ENCODE peak calls at places on chromosomes 2 and 18, in six cellular contexts. T is cardiac fibroblast, B is gastrocnemius medialis, J is fibroblast of pulmonary artery, N is thoracic aorta, S is fibroblast of lung. I is an unnamed sample.

GRCh38 chr2:167862296-167862695 is 385.1 kb downstream of the STK39 start:
- DNase-seq in T (no peak), B (no peak), J (no peak), N (no peak), S (no peak), I (no peak)

GRCh38 chr2:173716458-173717052 is 248.6 kb downstream of the SP3 start:
- DNase-seq in T (no peak), B (no peak), J (no peak), N (no peak), S (peak), I (no peak)

GRCh38 chr2:101012054-101012705 is 10.1 kb downstream of the RPL31 start:
- DNase-seq in T (no peak), B (no peak), J (no peak), N (no peak), S (no peak), I (peak)

GRCh38 chr18:78542204-78542603 is 437.4 kb upstream of the SALL3 start:
- DNase-seq in T (peak), B (no peak), J (no peak), N (no peak), S (no peak), I (no peak)

GRCh38 chr2:199160677-199161465 is 296.9 kb downstream of the SATB2 start:
- DNase-seq in T (peak), B (no peak), J (peak), N (no peak), S (peak), I (peak)

GRCh38 chr2:46297546-46298271 is 502 bp downstream of the EPAS1 start:
- DNase-seq in T (no peak), B (peak), J (peak), N (no peak), S (no peak), I (no peak)

GRCh38 chr2:48210189-48210588 is 303.9 kb upstream of the FBXO11 start:
- DNase-seq in T (no peak), B (no peak), J (no peak), N (no peak), S (no peak), I (no peak)

GRCh38 chr2:10269711-10270610 is 32.7 kb upstream of the HPCAL1 start:
- DNase-seq in T (no peak), B (peak), J (no peak), N (no peak), S (no peak), I (no peak)

GRCh38 chr2:38653715-38654494 is 12.0 kb upstream of the GALM start:
- DNase-seq in T (no peak), B (no peak), J (no peak), N (no peak), S (peak), I (no peak)

GRCh38 chr18:23099621-23100020 is 35.7 kb upstream of the CABLES1 start:
- DNase-seq in T (no peak), B (no peak), J (no peak), N (no peak), S (peak), I (no peak)

GRCh38 chr2:177245010-177245422 is 19.5 kb downstream of the NFE2L2 start:
- DNase-seq in T (peak), B (no peak), J (peak), N (no peak), S (peak), I (peak)

GRCh38 chr2:40725040-40725439 is 273.1 kb upstream of the SLC8A1 start:
- DNase-seq in T (no peak), B (no peak), J (no peak), N (no peak), S (no peak), I (no peak)

GRCh38 chr2:12326449-12327190 is 390.1 kb upstream of the TRIB2 start:
- DNase-seq in T (no peak), B (no peak), J (no peak), N (no peak), S (no peak), I (no peak)

GRCh38 chr2:77823028-77823427 is 300.9 kb upstream of the LRRTM4 start:
- DNase-seq in T (no peak), B (no peak), J (no peak), N (no peak), S (no peak), I (no peak)

GRCh38 chr2:195472835-195473234 is 184.2 kb upstream of the SLC39A10 start:
- DNase-seq in T (no peak), B (no peak), J (no peak), N (no peak), S (no peak), I (no peak)

GRCh38 chr2:238786792-238787490 is 60.9 kb upstream of the TWIST2 start:
- DNase-seq in T (no peak), B (no peak), J (no peak), N (no peak), S (no peak), I (peak)

GRCh38 chr2:18413794-18414396 is 146.6 kb downstream of the RDH14 start:
- DNase-seq in T (peak), B (peak), J (peak), N (no peak), S (peak), I (peak)

GRCh38 chr2:153912798-153913396 is 41.2 kb downstream of the GALNT13 start:
- DNase-seq in T (no peak), B (no peak), J (no peak), N (no peak), S (no peak), I (no peak)

GRCh38 chr2:200742426-200742825 is 69.3 kb upstream of the BZW1 start:
- DNase-seq in T (peak), B (peak), J (peak), N (no peak), S (peak), I (peak)

GRCh38 chr2:197879844-197880408 is 75.5 kb downstream of the PLCL1 start:
- DNase-seq in T (peak), B (no peak), J (no peak), N (no peak), S (no peak), I (peak)

GRCh38 chr2:239114119-239114581 is 266.3 kb downstream of the TWIST2 start:
- DNase-seq in T (peak), B (no peak), J (peak), N (no peak), S (peak), I (no peak)

GRCh38 chr2:101619191-101619591 is 78.3 kb upstream of the MAP4K4 start:
- DNase-seq in T (peak), B (peak), J (no peak), N (no peak), S (peak), I (peak)

GRCh38 chr2:68278169-68278568 is 25.8 kb upstream of the PPP3R1 start:
- DNase-seq in T (no peak), B (no peak), J (no peak), N (no peak), S (no peak), I (no peak)

GRCh38 chr2:621303-622099 is 55.7 kb downstream of the TMEM18 start:
- DNase-seq in T (no peak), B (no peak), J (no peak), N (no peak), S (no peak), I (no peak)

GRCh38 chr2:189483571-189484415 is 42.5 kb downstream of the WDR75 start:
- DNase-seq in T (no peak), B (no peak), J (no peak), N (no peak), S (no peak), I (no peak)

GRCh38 chr2:173401716-173402326 is 47.1 kb downstream of the CDCA7 start:
- DNase-seq in T (no peak), B (no peak), J (no peak), N (no peak), S (peak), I (peak)

GRCh38 chr2:191740016-191740419 is 62.1 kb downstream of the NABP1 start:
- DNase-seq in T (no peak), B (no peak), J (no peak), N (no peak), S (peak), I (peak)

GRCh38 chr2:175233135-175233719 is 51.7 kb upstream of the ATP5MC3 start:
- DNase-seq in T (peak), B (no peak), J (peak), N (no peak), S (peak), I (peak)

GRCh38 chr2:71530246-71530986 is 77.1 kb downstream of the DYSF start:
- DNase-seq in T (peak), B (peak), J (peak), N (no peak), S (peak), I (peak)

GRCh38 chr2:105188343-105188742 is 53.2 kb upstream of the GPR45 start:
- DNase-seq in T (no peak), B (no peak), J (no peak), N (no peak), S (no peak), I (no peak)

GRCh38 chr2:241271641-241272297 is 43.7 kb downstream of the HDLBP start:
- DNase-seq in T (peak), B (peak), J (peak), N (peak), S (peak), I (peak)

GRCh38 chr2:241269707-241270520 is 45.6 kb downstream of the HDLBP start:
- DNase-seq in T (no peak), B (no peak), J (no peak), N (no peak), S (no peak), I (no peak)

GRCh38 chr2:241272298-241272721 is 43.2 kb downstream of the HDLBP start:
- DNase-seq in T (peak), B (no peak), J (peak), N (no peak), S (peak), I (no peak)

GRCh38 chr2:241268716-241269445 is 46.6 kb downstream of the HDLBP start:
- DNase-seq in T (no peak), B (no peak), J (no peak), N (no peak), S (peak), I (peak)

GRCh38 chr2:241270531-241270930 is 44.9 kb downstream of the HDLBP start:
- DNase-seq in T (no peak), B (no peak), J (no peak), N (no peak), S (no peak), I (no peak)
- H3K4me3 ChIP-seq in T (peak), B (no peak), J (peak), N (peak), S (peak), I (peak)

GRCh38 chr2:119407430-119408220 is 24.0 kb upstream of the TMEM37 start:
- DNase-seq in T (peak), B (no peak), J (peak), N (no peak), S (peak), I (peak)
- TF ChIP-seq CTCF in T (peak), B (peak), J (peak), N (peak), S (peak), I (peak)

DNA sequence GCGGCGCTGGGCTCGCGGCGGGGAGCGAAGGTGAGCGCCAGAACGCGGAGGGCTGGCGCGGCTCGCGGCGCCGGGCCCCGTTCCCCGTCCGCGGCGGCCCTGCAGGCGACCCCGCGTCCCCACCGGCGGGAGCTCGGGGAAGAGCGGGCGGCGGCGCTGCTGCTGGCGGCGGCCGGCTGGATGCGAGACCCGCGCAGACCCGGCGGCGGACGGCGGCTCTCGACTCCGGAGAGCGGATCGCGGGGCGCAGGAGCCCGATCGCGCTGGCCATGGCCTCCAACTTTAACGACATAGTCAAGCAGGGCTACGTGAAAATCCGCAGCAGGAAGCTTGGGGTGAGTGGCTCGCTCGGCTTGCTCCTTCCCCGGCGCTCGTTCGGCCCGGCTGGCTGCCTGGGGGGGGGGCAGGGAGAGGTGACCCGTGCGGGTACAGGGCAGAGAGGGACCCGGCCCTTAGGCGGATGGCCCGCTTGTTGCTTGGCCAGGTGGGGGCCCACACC is 337 bp downstream of the DOK6 start:
- DNase-seq in T (peak), B (no peak), J (peak), N (no peak), S (peak), I (peak)
- H3K4me3 ChIP-seq in T (peak), B (peak), J (peak), N (peak), S (peak), I (peak)

GRCh38 chr2:72815655-72816268 is 10.1 kb downstream of the EXOC6B start:
- DNase-seq in T (peak), B (no peak), J (peak), N (no peak), S (no peak), I (no peak)
- TF ChIP-seq CTCF in T (no peak), B (no peak), J (no peak), N (no peak), S (no peak), I (no peak)

DNA sequence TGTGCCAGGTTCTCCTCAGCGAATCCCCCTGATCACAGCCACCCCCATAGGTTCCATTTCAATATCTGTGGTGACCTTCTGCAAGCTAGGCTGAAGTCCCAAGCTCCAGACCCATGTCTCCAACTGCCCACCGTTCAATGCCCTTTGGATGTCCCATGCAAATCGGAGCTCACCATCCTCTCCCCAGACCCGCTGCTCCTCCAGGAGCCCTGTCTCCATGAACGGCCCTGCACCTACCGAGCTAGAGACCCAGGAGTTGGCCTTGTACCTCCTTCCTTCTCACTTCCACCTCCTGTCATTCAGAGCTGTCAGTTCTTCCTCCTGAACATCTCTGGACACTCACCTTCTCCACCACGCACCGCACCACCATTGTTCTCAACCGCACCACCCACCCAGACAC is 1.0 kb upstream of the FAHD2A start:
- DNase-seq in T (no peak), B (no peak), J (no peak), N (no peak), S (no peak), I (no peak)
- H3K4me3 ChIP-seq in T (peak), B (peak), J (peak), N (peak), S (peak), I (peak)

GRCh38 chr2:207115715-207116364 is 49.9 kb downstream of the KLF7 start:
- DNase-seq in T (peak), B (peak), J (peak), N (no peak), S (no peak), I (peak)
- TF ChIP-seq CTCF in T (peak), B (no peak), J (peak), N (peak), S (peak), I (peak)

GRCh38 chr2:161488879-161489278 is 72.8 kb downstream of the TBR1 start:
- DNase-seq in T (no peak), B (no peak), J (no peak), N (no peak), S (no peak), I (no peak)

GRCh38 chr2:161481619-161482018 is 65.5 kb downstream of the TBR1 start:
- DNase-seq in T (no peak), B (no peak), J (no peak), N (no peak), S (no peak), I (no peak)

GRCh38 chr2:161484061-161484460 is 68.0 kb downstream of the TBR1 start:
- DNase-seq in T (no peak), B (no peak), J (no peak), N (no peak), S (no peak), I (no peak)

GRCh38 chr2:161488131-161488699 is 72.1 kb downstream of the TBR1 start:
- DNase-seq in T (no peak), B (no peak), J (no peak), N (no peak), S (no peak), I (no peak)

GRCh38 chr2:161486111-161486510 is 70.0 kb downstream of the TBR1 start:
- DNase-seq in T (no peak), B (no peak), J (no peak), N (no peak), S (peak), I (no peak)
- H3K4me3 ChIP-seq in T (no peak), B (no peak), J (no peak), N (no peak), S (no peak), I (no peak)

I was measured in fibroblast of mammary gland.